ENCODE peak calls at places on chromosome 4, in ten cellular contexts. One of them, this sample, is unnamed.

GRCh38 chr4:147916351-147916750 is 184.5 kb downstream of the ARHGAP10 start:
- DNase-seq in fibroblast of pulmonary artery: peak; percentile 23
- DNase-seq in prostate gland: peak; percentile 35
- DNase-seq in AG04449: no peak
- DNase-seq in thoracic aorta: no peak
- DNase-seq in BE2C: no peak
- DNase-seq in mucosa of descending colon: no peak
- DNase-seq in GM06990: no peak
- DNase-seq in NB4: no peak
- DNase-seq in mammary epithelial cell: no peak
- DNase-seq in this sample: peak; percentile 51

GRCh38 chr4:18571252-18571885 is 549.8 kb upstream of the LCORL start:
- DNase-seq in fibroblast of pulmonary artery: no peak
- DNase-seq in prostate gland: no peak
- DNase-seq in AG04449: no peak
- DNase-seq in thoracic aorta: no peak
- DNase-seq in BE2C: no peak
- DNase-seq in mucosa of descending colon: no peak
- DNase-seq in GM06990: no peak
- DNase-seq in NB4: no peak
- DNase-seq in mammary epithelial cell: no peak
- DNase-seq in this sample: no peak

GRCh38 chr4:171714791-171715454 is 98.3 kb upstream of the GALNTL6 start:
- DNase-seq in fibroblast of pulmonary artery: no peak
- DNase-seq in prostate gland: no peak
- DNase-seq in AG04449: no peak
- DNase-seq in thoracic aorta: no peak
- DNase-seq in BE2C: no peak
- DNase-seq in mucosa of descending colon: no peak
- DNase-seq in GM06990: no peak
- DNase-seq in NB4: no peak
- DNase-seq in mammary epithelial cell: no peak
- DNase-seq in this sample: no peak

GRCh38 chr4:99117876-99118693 is 26.0 kb downstream of the ADH4 start:
- DNase-seq in fibroblast of pulmonary artery: peak; percentile 55
- DNase-seq in prostate gland: no peak
- DNase-seq in AG04449: no peak
- DNase-seq in thoracic aorta: no peak
- DNase-seq in BE2C: no peak
- DNase-seq in mucosa of descending colon: no peak
- DNase-seq in GM06990: no peak
- DNase-seq in NB4: peak; percentile 16
- DNase-seq in mammary epithelial cell: no peak
- DNase-seq in this sample: peak; percentile 68

GRCh38 chr4:158159054-158159717 is 13.6 kb downstream of the GASK1B start:
- DNase-seq in fibroblast of pulmonary artery: peak; percentile 78
- DNase-seq in prostate gland: no peak
- DNase-seq in AG04449: peak; percentile 49
- DNase-seq in thoracic aorta: no peak
- DNase-seq in BE2C: no peak
- DNase-seq in mucosa of descending colon: no peak
- DNase-seq in GM06990: no peak
- DNase-seq in NB4: no peak
- DNase-seq in mammary epithelial cell: peak; percentile 93
- DNase-seq in this sample: peak; percentile 71

GRCh38 chr4:107862658-107863057 is 37.9 kb downstream of the SGMS2 start:
- DNase-seq in fibroblast of pulmonary artery: peak; percentile 87
- DNase-seq in prostate gland: no peak
- DNase-seq in AG04449: no peak
- DNase-seq in thoracic aorta: peak; percentile 4
- DNase-seq in BE2C: no peak
- DNase-seq in mucosa of descending colon: no peak
- DNase-seq in GM06990: no peak
- DNase-seq in NB4: no peak
- DNase-seq in mammary epithelial cell: peak; percentile 97
- DNase-seq in this sample: peak; percentile 32

GRCh38 chr4:7863911-7864681 is 75.6 kb downstream of the AFAP1 start:
- DNase-seq in fibroblast of pulmonary artery: no peak
- DNase-seq in prostate gland: no peak
- DNase-seq in AG04449: no peak
- DNase-seq in thoracic aorta: no peak
- DNase-seq in BE2C: no peak
- DNase-seq in mucosa of descending colon: no peak
- DNase-seq in GM06990: no peak
- DNase-seq in NB4: peak; percentile 44
- DNase-seq in mammary epithelial cell: peak; percentile 60
- DNase-seq in this sample: no peak

GRCh38 chr4:89491731-89492235 is 184.2 kb upstream of the GPRIN3 start:
- DNase-seq in fibroblast of pulmonary artery: no peak
- DNase-seq in prostate gland: no peak
- DNase-seq in AG04449: no peak
- DNase-seq in thoracic aorta: no peak
- DNase-seq in BE2C: no peak
- DNase-seq in mucosa of descending colon: no peak
- DNase-seq in GM06990: no peak
- DNase-seq in NB4: no peak
- DNase-seq in mammary epithelial cell: no peak
- DNase-seq in this sample: no peak

GRCh38 chr4:184471872-184472539 is 2.3 kb downstream of the IRF2 start:
- DNase-seq in fibroblast of pulmonary artery: peak; percentile 20
- DNase-seq in prostate gland: peak; percentile 25
- DNase-seq in AG04449: no peak
- DNase-seq in thoracic aorta: no peak
- DNase-seq in BE2C: peak; percentile 52
- DNase-seq in mucosa of descending colon: no peak
- DNase-seq in GM06990: no peak
- DNase-seq in NB4: peak; percentile 36
- DNase-seq in mammary epithelial cell: no peak
- DNase-seq in this sample: peak; percentile 49

GRCh38 chr4:85127653-85128052 is 161.2 kb upstream of the WDFY3 start:
- DNase-seq in fibroblast of pulmonary artery: peak; percentile 49
- DNase-seq in prostate gland: no peak
- DNase-seq in AG04449: no peak
- DNase-seq in thoracic aorta: no peak
- DNase-seq in BE2C: peak; percentile 81
- DNase-seq in mucosa of descending colon: no peak
- DNase-seq in GM06990: peak; percentile 18
- DNase-seq in NB4: peak; percentile 43
- DNase-seq in mammary epithelial cell: peak; percentile 17
- DNase-seq in this sample: no peak

GRCh38 chr4:85126991-85127591 is 160.6 kb upstream of the WDFY3 start:
- DNase-seq in fibroblast of pulmonary artery: no peak
- DNase-seq in prostate gland: no peak
- DNase-seq in AG04449: no peak
- DNase-seq in thoracic aorta: no peak
- DNase-seq in BE2C: peak; percentile 32
- DNase-seq in mucosa of descending colon: no peak
- DNase-seq in GM06990: no peak
- DNase-seq in NB4: no peak
- DNase-seq in mammary epithelial cell: no peak
- DNase-seq in this sample: no peak

GRCh38 chr4:85125688-85126087 is 159.2 kb upstream of the WDFY3 start:
- DNase-seq in fibroblast of pulmonary artery: no peak
- DNase-seq in prostate gland: no peak
- DNase-seq in AG04449: no peak
- DNase-seq in thoracic aorta: no peak
- DNase-seq in BE2C: no peak
- DNase-seq in mucosa of descending colon: no peak
- DNase-seq in GM06990: no peak
- DNase-seq in NB4: no peak
- DNase-seq in mammary epithelial cell: no peak
- DNase-seq in this sample: no peak

GRCh38 chr4:85132117-85132516 is 165.6 kb upstream of the WDFY3 start:
- DNase-seq in fibroblast of pulmonary artery: no peak
- DNase-seq in prostate gland: no peak
- DNase-seq in AG04449: no peak
- DNase-seq in thoracic aorta: no peak
- DNase-seq in BE2C: no peak
- DNase-seq in mucosa of descending colon: no peak
- DNase-seq in GM06990: no peak
- DNase-seq in NB4: no peak
- DNase-seq in mammary epithelial cell: no peak
- DNase-seq in this sample: no peak

DNA sequence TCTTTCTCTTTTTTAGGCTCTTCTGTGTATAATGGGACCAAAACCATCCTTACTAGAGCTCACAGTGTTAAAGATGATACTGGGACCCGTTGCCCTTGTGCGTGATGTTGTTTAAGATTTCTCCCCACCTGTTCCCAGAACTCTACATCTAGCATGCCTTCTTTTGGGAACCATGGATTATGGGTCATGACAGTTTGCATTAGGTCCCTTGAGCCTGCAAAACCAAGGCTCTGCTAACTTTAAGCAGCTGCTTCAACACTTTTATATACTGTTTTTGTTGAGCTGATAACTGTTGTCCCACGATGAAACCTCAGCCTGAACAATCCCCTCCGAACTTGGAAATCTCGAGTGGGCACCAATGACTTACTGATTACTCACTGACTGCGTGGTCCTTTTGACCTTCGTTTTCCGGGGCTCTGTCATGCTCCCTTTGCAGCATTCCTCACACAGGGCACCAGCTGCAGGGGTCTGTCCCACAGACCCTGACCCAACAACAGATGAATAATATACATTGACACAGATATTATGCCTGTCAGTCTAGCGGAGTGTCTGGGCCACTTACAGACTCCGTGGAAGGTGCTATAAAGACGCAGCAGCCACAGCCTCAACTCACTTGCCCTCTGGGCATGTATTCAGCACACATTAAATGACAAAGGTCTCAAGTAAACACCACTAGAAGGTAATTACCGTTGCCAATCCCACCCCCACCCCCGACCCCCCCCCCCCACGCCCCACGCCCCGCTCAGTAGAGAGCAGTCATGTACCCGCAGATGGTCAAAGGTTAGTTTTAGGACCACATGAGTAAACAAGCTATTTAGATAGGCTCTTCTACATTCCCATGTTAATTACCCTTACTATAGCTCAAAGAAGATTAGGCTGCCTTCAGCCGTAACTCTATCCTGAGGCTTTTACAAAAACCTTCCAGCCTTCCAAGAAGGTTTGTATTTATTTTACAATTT is 162.0 kb upstream of the WDFY3 start:
- DNase-seq in fibroblast of pulmonary artery: no peak
- DNase-seq in prostate gland: no peak
- DNase-seq in AG04449: no peak
- DNase-seq in thoracic aorta: no peak
- DNase-seq in BE2C: no peak
- DNase-seq in mucosa of descending colon: no peak
- DNase-seq in GM06990: no peak
- DNase-seq in NB4: no peak
- DNase-seq in mammary epithelial cell: no peak
- DNase-seq in this sample: no peak
- H3K4me3 ChIP-seq in fibroblast of pulmonary artery: no peak overlapping the region
- H3K4me3 ChIP-seq in prostate gland: no peak overlapping the region
- H3K4me3 ChIP-seq in AG04449: no peak overlapping the region
- H3K4me3 ChIP-seq in thoracic aorta: no peak overlapping the region
- H3K4me3 ChIP-seq in BE2C: no peak overlapping the region
- H3K4me3 ChIP-seq in mucosa of descending colon: no peak overlapping the region
- H3K4me3 ChIP-seq in GM06990: no peak overlapping the region
- H3K4me3 ChIP-seq in NB4: no peak overlapping the region
- H3K4me3 ChIP-seq in mammary epithelial cell: no peak overlapping the region
- H3K4me3 ChIP-seq in this sample: no peak overlapping the region

DNA sequence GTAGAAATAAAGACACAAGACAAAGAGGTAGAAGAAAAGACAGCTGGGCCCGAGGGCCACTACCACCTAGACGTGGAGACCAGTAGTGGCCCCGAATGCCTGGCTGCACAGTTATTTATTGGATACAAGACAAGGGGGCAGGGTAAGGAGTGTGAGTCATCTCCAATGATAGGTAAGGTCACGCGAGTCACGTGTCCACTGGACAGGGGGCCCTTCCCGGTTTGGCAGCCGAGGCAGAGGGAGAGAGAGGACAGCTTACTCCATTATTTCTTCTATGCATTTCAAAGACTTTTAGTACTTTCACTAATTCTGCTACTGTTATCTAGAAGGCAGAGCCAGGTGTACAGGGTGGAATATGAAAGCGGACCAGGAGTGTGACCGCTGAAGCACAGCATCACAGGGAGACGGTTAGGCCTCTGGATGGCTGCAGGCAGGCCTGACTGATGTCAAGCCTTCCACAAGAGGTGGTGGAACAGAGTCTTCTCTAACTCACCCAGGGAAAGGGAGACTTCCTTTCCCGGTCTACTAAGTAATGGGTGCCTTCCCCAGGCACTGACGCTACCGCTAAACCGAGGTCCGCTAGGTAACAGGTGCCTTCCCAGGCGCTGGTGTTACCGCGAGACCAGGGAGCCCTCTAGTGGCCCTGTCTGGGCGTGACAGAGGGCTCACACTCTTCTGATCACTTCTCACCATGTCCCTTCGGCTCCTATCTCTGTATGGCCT is 44.9 kb downstream of the ZBTB49 start:
- DNase-seq in fibroblast of pulmonary artery: peak; percentile 67
- DNase-seq in prostate gland: peak; percentile 36
- DNase-seq in AG04449: no peak
- DNase-seq in thoracic aorta: no peak
- DNase-seq in BE2C: peak; percentile 79
- DNase-seq in mucosa of descending colon: peak; percentile 67
- DNase-seq in GM06990: peak; percentile 32
- DNase-seq in NB4: peak; percentile 65
- DNase-seq in mammary epithelial cell: peak; percentile 50
- DNase-seq in this sample: peak; percentile 48
- TF ChIP-seq CTCF in fibroblast of pulmonary artery: peak; percentile 84
- TF ChIP-seq CTCF in prostate gland: no peak
- TF ChIP-seq CTCF in AG04449: peak; percentile 82
- TF ChIP-seq CTCF in thoracic aorta: peak; percentile 43
- TF ChIP-seq CTCF in BE2C: peak; percentile 88
- TF ChIP-seq CTCF in mucosa of descending colon: peak; percentile 64
- TF ChIP-seq CTCF in GM06990: peak; percentile 92
- TF ChIP-seq CTCF in NB4: peak; percentile 82
- TF ChIP-seq CTCF in mammary epithelial cell: peak; percentile 70
- TF ChIP-seq CTCF in this sample: peak; percentile 87

GRCh38 chr4:103199009-103199408 is 866 bp upstream of the CENPE start:
- DNase-seq in fibroblast of pulmonary artery: no peak
- DNase-seq in prostate gland: no peak
- DNase-seq in AG04449: no peak
- DNase-seq in thoracic aorta: no peak
- DNase-seq in BE2C: no peak
- DNase-seq in mucosa of descending colon: peak; percentile 8
- DNase-seq in GM06990: no peak
- DNase-seq in NB4: no peak
- DNase-seq in mammary epithelial cell: no peak
- DNase-seq in this sample: no peak
- H3K4me3 ChIP-seq in fibroblast of pulmonary artery: peak overlapping the region; percentile 82
- H3K4me3 ChIP-seq in prostate gland: peak overlapping the region; percentile 71
- H3K4me3 ChIP-seq in AG04449: no peak overlapping the region
- H3K4me3 ChIP-seq in thoracic aorta: peak overlapping the region; percentile 83
- H3K4me3 ChIP-seq in BE2C: peak overlapping the region; percentile 98
- H3K4me3 ChIP-seq in mucosa of descending colon: no peak overlapping the region
- H3K4me3 ChIP-seq in GM06990: peak overlapping the region; percentile 71
- H3K4me3 ChIP-seq in NB4: no peak overlapping the region
- H3K4me3 ChIP-seq in mammary epithelial cell: no peak overlapping the region
- H3K4me3 ChIP-seq in this sample: peak overlapping the region; percentile 84

GRCh38 chr4:37970702-37971101 is 10.5 kb downstream of the PTTG2 start:
- DNase-seq in fibroblast of pulmonary artery: peak; percentile 44
- DNase-seq in prostate gland: peak; percentile 35
- DNase-seq in AG04449: no peak
- DNase-seq in thoracic aorta: peak; percentile 52
- DNase-seq in BE2C: peak; percentile 68
- DNase-seq in mucosa of descending colon: peak; percentile 84
- DNase-seq in GM06990: peak; percentile 38
- DNase-seq in NB4: peak; percentile 76
- DNase-seq in mammary epithelial cell: peak; percentile 68
- DNase-seq in this sample: peak; percentile 43
- TF ChIP-seq CTCF in fibroblast of pulmonary artery: peak; percentile 15
- TF ChIP-seq CTCF in prostate gland: no peak
- TF ChIP-seq CTCF in AG04449: peak; percentile 35
- TF ChIP-seq CTCF in thoracic aorta: peak; percentile 52
- TF ChIP-seq CTCF in BE2C: peak; percentile 75
- TF ChIP-seq CTCF in mucosa of descending colon: peak; percentile 79
- TF ChIP-seq CTCF in GM06990: peak; percentile 57
- TF ChIP-seq CTCF in NB4: peak; percentile 62
- TF ChIP-seq CTCF in mammary epithelial cell: peak; percentile 77
- TF ChIP-seq CTCF in this sample: peak; percentile 32